ENCODE peak calls at places on chromosomes 5 and 9, in eight cellular contexts. E, G, M, F, Q, C, Y and D are unnamed samples.

GRCh38 chr9:96874947-96875459 is 20.7 kb upstream of the ZNF782 start:
- DNase-seq in G (no peak), C (peak), Q (peak), Y (peak), F (no peak), M (no peak), E (no peak), D (peak)

GRCh38 chr5:1057841-1058548 is 49.4 kb downstream of the NKD2 start:
- DNase-seq in Y (no peak), Q (no peak), C (no peak), E (no peak), M (no peak), G (no peak), F (no peak), D (no peak)

GRCh38 chr9:76603448-76603895 is 144.5 kb downstream of the GCNT1 start:
- DNase-seq in Q (peak), C (no peak), E (no peak), M (no peak), Y (peak), F (peak), G (no peak), D (no peak)

GRCh38 chr5:132504746-132505145 is 14.2 kb upstream of the IRF1 start:
- DNase-seq in Q (no peak), C (no peak), M (no peak), G (no peak), Y (no peak), F (no peak), E (no peak), D (no peak)

GRCh38 chr5:172868924-172869565 is 35.0 kb downstream of the ERGIC1 start:
- DNase-seq in G (peak), M (peak), Q (peak), C (peak), F (peak), Y (peak), E (peak), D (peak)

GRCh38 chr9:136044971-136045594 is 50.0 kb downstream of the NACC2 start:
- DNase-seq in F (no peak), G (no peak), M (no peak), Y (no peak), E (no peak), Q (no peak), C (no peak), D (no peak)

GRCh38 chr5:138975098-138975847 is 100.1 kb upstream of the LRRTM2 start:
- DNase-seq in Q (peak), G (no peak), F (peak), C (no peak), M (no peak), E (peak), Y (peak), D (peak)

GRCh38 chr5:116622375-116623075 is 47.9 kb upstream of the SEMA6A start:
- DNase-seq in Q (no peak), Y (no peak), F (no peak), G (no peak), C (no peak), M (no peak), E (no peak), D (no peak)

GRCh38 chr5:141420855-141421488 is at the start of gene PCDHGA11:
- DNase-seq in M (no peak), E (no peak), Q (peak), Y (peak), C (no peak), F (peak), G (no peak), D (peak)

GRCh38 chr9:974064-974992 is 2.1 kb upstream of the DMRT3 start:
- DNase-seq in Y (no peak), Q (no peak), G (no peak), E (no peak), M (no peak), F (no peak), C (no peak), D (no peak)

GRCh38 chr5:151721812-151722391 is 35.2 kb upstream of the SPARC start:
- DNase-seq in C (no peak), Q (no peak), F (no peak), M (no peak), E (no peak), G (no peak), Y (no peak), D (no peak)

GRCh38 chr9:124355941-124356744 is 59.1 kb downstream of the PSMB7 start:
- DNase-seq in G (no peak), Y (peak), C (no peak), M (no peak), F (no peak), E (no peak), Q (no peak), D (no peak)

GRCh38 chr5:55222061-55222818 is 4.9 kb downstream of the MCIDAS start:
- DNase-seq in G (no peak), Q (no peak), F (no peak), Y (no peak), C (no peak), M (no peak), E (no peak), D (no peak)

GRCh38 chr9:125585503-125586172 is 121.4 kb downstream of the MAPKAP1 start:
- DNase-seq in F (no peak), Y (no peak), G (no peak), E (no peak), C (no peak), Q (no peak), M (no peak), D (no peak)

GRCh38 chr5:173012882-173013281 is 29.3 kb downstream of the ATP6V0E1 start:
- DNase-seq in F (peak), G (peak), M (no peak), C (no peak), E (no peak), Y (no peak), Q (peak), D (no peak)

GRCh38 chr5:146448783-146449519 is 1.8 kb downstream of the TCERG1 start:
- DNase-seq in M (no peak), G (no peak), Y (no peak), F (no peak), E (no peak), Q (no peak), C (no peak), D (no peak)

GRCh38 chr5:14234204-14234603 is 91.1 kb downstream of the TRIO start:
- DNase-seq in F (no peak), M (no peak), E (no peak), C (no peak), Y (no peak), Q (peak), G (no peak), D (no peak)

GRCh38 chr5:90338712-90339372 is 70.7 kb downstream of the CETN3 start:
- DNase-seq in E (no peak), Q (no peak), C (no peak), Y (no peak), F (no peak), M (no peak), G (no peak), D (no peak)

GRCh38 chr9:100473271-100474081 is 527 bp downstream of the TMEFF1 start:
- DNase-seq in Q (peak), C (no peak), M (no peak), F (peak), Y (peak), G (peak), E (no peak), D (no peak)

GRCh38 chr5:19928556-19929421 is 59.2 kb downstream of the CDH18 start:
- DNase-seq in Q (peak), C (peak), F (peak), M (peak), E (no peak), G (no peak), Y (peak), D (peak)

GRCh38 chr5:94693043-94693822 is 74.8 kb downstream of the SLF1 start:
- DNase-seq in E (no peak), Y (peak), C (peak), F (peak), Q (peak), M (peak), G (no peak), D (peak)

GRCh38 chr9:72383978-72384709 is 19.1 kb upstream of the ZFAND5 start:
- DNase-seq in Y (peak), E (no peak), C (no peak), F (peak), Q (peak), M (peak), G (no peak), D (peak)

GRCh38 chr5:35804201-35804653 is 52.5 kb upstream of the IL7R start:
- DNase-seq in E (no peak), M (no peak), Q (no peak), C (no peak), G (no peak), F (no peak), Y (no peak), D (no peak)

GRCh38 chr9:99660191-99660636 is 161.5 kb upstream of the NR4A3 start:
- DNase-seq in E (no peak), G (peak), Q (no peak), Y (no peak), F (no peak), C (no peak), M (no peak), D (no peak)

GRCh38 chr5:41068169-41068568 is 3.0 kb downstream of the MROH2B start:
- DNase-seq in C (no peak), E (no peak), M (no peak), Y (peak), Q (peak), G (no peak), F (peak), D (peak)

GRCh38 chr5:54835642-54836041 is 149.8 kb downstream of the ESM1 start:
- DNase-seq in C (no peak), F (peak), M (peak), Q (peak), G (no peak), E (no peak), Y (peak), D (peak)

GRCh38 chr9:100468041-100468440 is 4.9 kb upstream of the TMEFF1 start:
- DNase-seq in C (no peak), F (no peak), M (no peak), G (no peak), Q (no peak), E (no peak), Y (no peak), D (no peak)

GRCh38 chr9:70110194-70111041 is 66.8 kb downstream of the MAMDC2 start:
- DNase-seq in Q (no peak), E (no peak), C (no peak), Y (peak), G (no peak), M (no peak), F (peak), D (peak)

GRCh38 chr5:139246394-139246793 is 47.1 kb upstream of the MATR3 start:
- DNase-seq in G (peak), Q (peak), M (no peak), E (no peak), Y (peak), C (peak), F (peak), D (no peak)

GRCh38 chr9:88759374-88759773 is 224.4 kb downstream of the NXNL2 start:
- DNase-seq in M (no peak), E (no peak), C (no peak), F (no peak), Q (no peak), G (no peak), Y (no peak), D (no peak)

GRCh38 chr9:136022731-136023400 is 61.7 kb upstream of the UBAC1 start:
- DNase-seq in M (no peak), G (no peak), F (no peak), Y (no peak), E (peak), C (no peak), Q (no peak), D (no peak)

GRCh38 chr9:69898714-69899209 is 78.1 kb downstream of the CFAP95 start:
- DNase-seq in Q (peak), F (peak), M (no peak), Y (peak), C (peak), G (no peak), E (no peak), D (peak)

GRCh38 chr5:89267764-89268163 is 384.8 kb upstream of the MEF2C start:
- DNase-seq in C (no peak), F (no peak), Q (no peak), E (no peak), M (no peak), Y (no peak), G (no peak), D (no peak)

GRCh38 chr5:89265511-89266169 is 382.7 kb upstream of the MEF2C start:
- DNase-seq in E (no peak), Y (peak), C (no peak), M (peak), G (no peak), F (peak), Q (peak), D (peak)

GRCh38 chr5:89262030-89262429 is 379.0 kb upstream of the MEF2C start:
- DNase-seq in F (no peak), M (no peak), Q (no peak), Y (no peak), C (no peak), E (no peak), G (no peak), D (no peak)

GRCh38 chr5:89260254-89260653 is 377.3 kb upstream of the MEF2C start:
- DNase-seq in C (no peak), F (peak), M (no peak), E (no peak), Y (peak), G (no peak), Q (peak), D (no peak)

GRCh38 chr5:89263846-89264245 is 380.9 kb upstream of the MEF2C start:
- DNase-seq in Q (no peak), F (no peak), Y (no peak), C (no peak), M (no peak), E (no peak), G (no peak), D (no peak)
- TF ChIP-seq CTCF in Q (no peak), F (no peak), Y (no peak), C (no peak), M (no peak), E (no peak), G (no peak), D (no peak)

GRCh38 chr5:112876362-112876761 is 15.3 kb downstream of the SRP19 start:
- DNase-seq in E (no peak), G (no peak), Q (no peak), F (no peak), Y (no peak), C (no peak), M (no peak), D (no peak)
- H3K4me3 ChIP-seq in E (no peak), G (no peak), Q (no peak), F (no peak), Y (no peak), C (no peak), M (no peak), D (no peak)

DNA sequence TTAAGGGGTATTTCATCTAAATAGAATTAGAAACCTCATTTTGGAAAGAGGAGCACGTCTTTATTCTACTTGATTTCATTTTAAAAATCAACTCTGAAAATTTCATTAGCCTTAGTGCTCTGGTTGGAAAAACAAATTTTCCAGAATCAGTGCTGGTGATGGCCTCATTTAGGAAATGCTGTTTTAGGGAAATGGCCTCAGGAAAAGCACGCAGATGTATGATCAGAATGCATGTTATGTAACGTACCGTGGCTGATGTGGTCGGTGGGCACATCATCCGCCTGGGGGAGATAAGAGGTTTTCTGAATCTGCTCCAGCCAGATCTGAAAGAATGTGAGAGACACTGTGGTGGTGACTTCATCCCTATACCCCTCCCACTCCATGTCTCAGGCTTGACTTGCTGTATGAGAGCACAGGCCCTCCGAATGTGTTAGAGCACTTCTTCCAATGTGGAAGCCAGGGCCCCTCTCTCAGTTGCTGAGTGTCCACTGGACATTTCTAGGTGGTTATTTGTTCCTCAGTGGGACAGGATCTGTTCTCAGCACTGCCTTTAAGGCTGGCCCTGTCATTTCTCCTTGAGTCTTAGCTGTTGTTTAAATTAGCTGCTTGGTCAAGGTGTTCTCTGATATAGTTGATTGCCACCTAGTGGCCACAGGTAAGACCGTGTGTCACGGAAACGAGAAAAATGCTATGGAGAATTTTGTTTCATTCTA is 96.5 kb downstream of the ARHGAP26 start:
- DNase-seq in E (peak), F (peak), G (no peak), Q (peak), C (no peak), Y (peak), M (no peak), D (peak)
- TF ChIP-seq CTCF in E (peak), F (peak), G (peak), Q (peak), C (peak), Y (peak), M (peak), D (peak)

GRCh38 chr9:115115117-115115880 is 2.7 kb downstream of the TNC start:
- DNase-seq in G (no peak), M (no peak), Q (no peak), F (no peak), E (no peak), C (no peak), Y (no peak), D (peak)

GRCh38 chr9:115117999-115118470 is at the start of gene TNC:
- DNase-seq in Y (peak), G (peak), C (no peak), M (no peak), F (peak), Q (peak), E (peak), D (peak)

GRCh38 chr9:115115924-115116323 is 2.0 kb downstream of the TNC start:
- DNase-seq in Q (no peak), Y (peak), G (no peak), M (no peak), C (no peak), E (no peak), F (peak), D (peak)

GRCh38 chr9:115118471-115119156 is 657 bp upstream of the TNC start:
- DNase-seq in Y (peak), E (peak), G (peak), Q (peak), C (peak), F (peak), M (no peak), D (peak)

DNA sequence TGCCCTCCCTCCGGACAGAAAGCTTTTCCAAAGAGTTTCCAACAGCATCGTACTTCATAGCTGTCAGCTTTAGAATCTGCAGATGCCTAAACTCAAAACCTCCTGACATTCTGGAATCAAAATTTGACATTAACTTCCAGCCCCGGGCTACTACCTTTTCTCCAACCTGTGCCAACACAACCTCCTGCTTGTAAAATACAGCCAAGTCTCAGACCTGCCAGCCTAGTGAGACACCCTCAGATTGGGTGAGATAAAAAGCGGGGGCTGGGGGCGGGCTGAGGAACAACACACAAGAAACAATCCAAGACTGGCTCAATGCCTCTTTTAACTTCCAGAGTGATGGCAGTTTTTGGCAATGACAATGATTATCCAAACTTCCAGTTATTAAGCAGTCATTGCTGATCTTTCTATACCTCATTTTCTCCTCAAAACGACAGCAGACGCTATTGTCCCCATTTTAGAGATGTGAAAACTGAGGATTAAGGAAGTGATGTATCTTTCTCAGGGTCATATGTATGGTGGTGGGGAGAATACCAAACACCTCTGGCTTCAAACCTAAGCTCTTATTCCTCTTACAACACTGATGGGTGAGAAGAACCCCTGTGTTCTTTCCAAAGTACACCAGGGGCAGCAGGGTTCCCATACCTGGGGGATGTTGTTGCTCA is 1.2 kb downstream of the TNC start:
- DNase-seq in C (no peak), E (no peak), Y (no peak), Q (no peak), M (no peak), G (no peak), F (no peak), D (no peak)
- H3K4me3 ChIP-seq in C (peak), E (peak), Y (peak), Q (no peak), M (peak), G (peak), F (no peak), D (peak)

GRCh38 chr5:74934949-74935751 is 69.0 kb upstream of the FAM169A start:
- DNase-seq in Y (peak), E (no peak), M (no peak), Q (peak), C (no peak), F (peak), G (no peak), D (peak)
- TF ChIP-seq CTCF in Y (peak), E (no peak), M (peak), Q (peak), C (peak), F (peak), G (peak), D (peak)

GRCh38 chr5:53041071-53041692 is 52.0 kb downstream of the ITGA2 start:
- DNase-seq in G (no peak), E (no peak), F (peak), M (no peak), Y (no peak), C (no peak), Q (peak), D (peak)
- H3K4me3 ChIP-seq in G (peak), E (no peak), F (peak), M (no peak), Y (no peak), C (no peak), Q (no peak), D (no peak)

DNA sequence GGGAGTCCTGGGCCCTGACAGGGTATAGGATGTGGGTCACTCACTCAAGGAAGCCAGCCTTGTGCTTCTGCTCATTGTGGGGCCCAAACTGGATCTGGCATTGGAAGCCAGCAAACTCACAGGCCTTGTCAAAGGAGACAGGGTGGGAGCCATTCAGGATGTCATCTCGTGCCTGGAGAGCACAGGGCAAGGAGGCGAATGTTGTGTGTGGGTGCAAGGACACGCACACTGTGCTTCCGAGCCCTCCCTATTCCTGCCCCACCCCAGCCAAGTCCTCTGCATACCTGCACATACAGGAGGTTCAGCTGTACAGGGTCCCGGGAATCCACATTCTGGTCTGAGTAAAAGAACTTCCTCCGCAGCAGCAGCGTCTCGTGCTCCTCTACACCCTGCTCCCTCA is 8.1 kb downstream of the TLN1 start:
- DNase-seq in E (no peak), Y (no peak), F (no peak), G (no peak), C (no peak), M (no peak), Q (no peak), D (no peak)
- TF ChIP-seq CTCF in E (no peak), Y (no peak), F (no peak), G (no peak), C (no peak), M (no peak), Q (no peak), D (no peak)

GRCh38 chr9:129988607-129989361 is 54.2 kb downstream of the FNBP1 start:
- DNase-seq in G (no peak), F (no peak), E (no peak), M (no peak), C (no peak), Q (no peak), Y (no peak), D (no peak)
- H3K4me3 ChIP-seq in G (no peak), F (no peak), E (no peak), M (no peak), C (no peak), Q (no peak), Y (no peak), D (no peak)

GRCh38 chr9:16924311-16924915 is 53.9 kb upstream of the BNC2 start:
- DNase-seq in G (no peak), Y (no peak), F (no peak), E (no peak), M (no peak), Q (no peak), C (no peak), D (no peak)

GRCh38 chr9:16925426-16925825 is 55.0 kb upstream of the BNC2 start:
- DNase-seq in E (no peak), C (no peak), F (peak), G (no peak), M (no peak), Q (no peak), Y (peak), D (peak)

GRCh38 chr9:16918920-16919319 is 48.5 kb upstream of the BNC2 start:
- DNase-seq in F (no peak), Y (no peak), E (no peak), C (no peak), G (no peak), Q (peak), M (no peak), D (no peak)

GRCh38 chr9:16921855-16922254 is 51.4 kb upstream of the BNC2 start:
- DNase-seq in F (peak), C (peak), E (no peak), Y (peak), G (no peak), M (no peak), Q (no peak), D (peak)
- TF ChIP-seq CTCF in F (peak), C (no peak), E (no peak), Y (peak), G (no peak), M (no peak), Q (no peak), D (peak)